ENCODE peak calls at places on chromosome X, in six cellular contexts. Q, M, S, Y, V and T are unnamed samples.
A peak's percentile ranks its signal among the peaks of the same experiment; 100 is the strongest.

GRCh38 chrX:112852850-112853249 is 12.2 kb upstream of the AMOT start:
- DNase-seq in Q (no peak), M (no peak), S (no peak), Y (no peak), V (no peak), T (no peak)

GRCh38 chrX:110514498-110514897 is 155.8 kb downstream of the RTL9 start:
- DNase-seq in Q (no peak), M (no peak), S (no peak), Y (no peak), V (no peak), T (no peak)

GRCh38 chrX:20913760-20914159 is 460.5 kb upstream of the CNKSR2 start:
- DNase-seq in Q (no peak), M (no peak), S (no peak), Y (no peak), V (peak; percentile 2), T (peak; percentile 1)

GRCh38 chrX:38627683-38628082 is 66.3 kb downstream of the TSPAN7 start:
- DNase-seq in Q (peak; percentile 3), M (no peak), S (no peak), Y (no peak), V (peak; percentile 2), T (peak; percentile 27)

GRCh38 chrX:30039768-30040167 is 175.6 kb upstream of the MAGEB2 start:
- DNase-seq in Q (peak; percentile 59), M (no peak), S (no peak), Y (no peak), V (no peak), T (no peak)

GRCh38 chrX:39874202-39874816 is 223.4 kb downstream of the BCOR start:
- DNase-seq in Q (no peak), M (no peak), S (no peak), Y (no peak), V (no peak), T (no peak)

GRCh38 chrX:21770631-21771321 is 12.9 kb upstream of the SMPX start:
- DNase-seq in Q (peak; percentile 14), M (no peak), S (no peak), Y (no peak), V (no peak), T (no peak)

GRCh38 chrX:13488706-13489105 is 80.7 kb upstream of the EGFL6 start:
- DNase-seq in Q (peak; percentile 31), M (no peak), S (no peak), Y (no peak), V (peak; percentile 3), T (no peak)

GRCh38 chrX:40170830-40171512 is 73.2 kb upstream of the BCOR start:
- DNase-seq in Q (no peak), M (no peak), S (no peak), Y (no peak), V (peak; percentile 29), T (no peak)

GRCh38 chrX:120697053-120697452 is 67.2 kb upstream of the C1GALT1C1 start:
- DNase-seq in Q (no peak), M (no peak), S (no peak), Y (no peak), V (no peak), T (no peak)

GRCh38 chrX:5388087-5388486 is 840.6 kb downstream of the NLGN4X start:
- DNase-seq in Q (no peak), M (no peak), S (no peak), Y (no peak), V (no peak), T (no peak)

GRCh38 chrX:131139072-131139471 is 80.9 kb downstream of the ARHGAP36 start:
- DNase-seq in Q (no peak), M (no peak), S (no peak), Y (no peak), V (no peak), T (no peak)

GRCh38 chrX:2614911-2615310 is 76.2 kb upstream of the CD99 start:
- DNase-seq in Q (peak; percentile 81), M (no peak), S (no peak), Y (no peak), V (peak; percentile 94), T (no peak)

GRCh38 chrX:19554786-19555185 is 39.5 kb upstream of the MAP3K15 start:
- DNase-seq in Q (peak; percentile 88), M (no peak), S (no peak), Y (no peak), V (peak; percentile 88), T (no peak)

GRCh38 chrX:85244411-85245210 is 820 bp downstream of the ZNF711 start:
- DNase-seq in Q (peak; percentile 41), M (no peak), S (no peak), Y (no peak), V (peak; percentile 13), T (no peak)

GRCh38 chrX:150683536-150684146 is 9.6 kb upstream of the MTMR1 start:
- DNase-seq in Q (no peak), M (no peak), S (no peak), Y (no peak), V (peak; percentile 56), T (no peak)

GRCh38 chrX:15241258-15241657 is 28.6 kb downstream of the ASB9 start:
- DNase-seq in Q (no peak), M (no peak), S (no peak), Y (no peak), V (no peak), T (no peak)

DNA sequence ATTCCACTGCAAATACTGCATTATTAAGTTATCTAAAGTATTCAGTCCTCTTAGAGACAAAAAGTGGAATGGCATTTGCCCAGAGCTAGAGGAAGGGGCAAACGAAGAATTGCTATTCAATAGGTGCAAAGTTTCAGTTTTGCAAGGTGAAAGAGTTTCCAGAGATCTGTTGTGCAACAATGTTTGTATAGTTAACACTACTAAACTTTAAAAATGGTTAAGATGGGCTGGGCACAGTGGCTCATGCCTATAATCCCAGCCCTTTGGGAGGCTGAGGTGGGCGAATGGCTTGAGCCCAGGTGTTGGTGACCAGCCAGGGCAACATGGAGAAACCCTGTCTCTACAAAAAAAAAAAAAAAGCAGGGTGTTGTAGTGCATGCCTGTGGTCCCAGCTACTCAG is 102.5 kb downstream of the LUZP4 start:
- DNase-seq in Q (no peak), M (no peak), S (no peak), Y (no peak), V (no peak), T (no peak)
- H3K27me3 ChIP-seq in Q (no peaks in the 10 kb centered on the region), M (no peaks in the 10 kb centered on the region), S (peaks cover 72% of the 10 kb centered on the region), Y (no peaks in the 10 kb centered on the region), V (no peaks in the 10 kb centered on the region), T (no peaks in the 10 kb centered on the region)

GRCh38 chrX:72006461-72006860 is 95.8 kb downstream of the NHSL2 start:
- DNase-seq in Q (no peak), M (no peak), S (no peak), Y (no peak), V (no peak), T (no peak)
- H3K27me3 ChIP-seq in Q (peaks cover 2% of the 10 kb centered on the region), M (no peaks in the 10 kb centered on the region), S (peaks cover 76% of the 10 kb centered on the region), Y (no peaks in the 10 kb centered on the region), V (no peaks in the 10 kb centered on the region), T (no peaks in the 10 kb centered on the region)

DNA sequence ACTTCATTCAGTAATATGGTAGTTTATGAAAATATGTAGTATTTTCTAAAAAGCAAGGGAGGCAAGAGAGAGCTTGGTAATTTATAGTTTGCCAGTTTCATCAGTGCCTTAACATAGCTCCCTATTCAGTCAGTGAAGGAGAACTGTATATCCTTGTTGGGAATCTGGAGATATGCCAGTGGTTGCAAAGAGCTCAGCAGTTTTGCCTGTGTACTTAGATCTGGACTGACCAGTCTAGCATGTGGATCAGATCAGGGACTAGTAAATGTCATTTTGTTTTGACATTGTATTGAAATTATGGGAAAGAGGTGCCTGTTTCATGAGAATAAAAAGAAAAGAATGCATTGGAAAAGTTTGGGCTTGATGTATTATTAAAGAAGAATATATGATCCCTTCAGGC is 88.6 kb downstream of the ZIC3 start:
- DNase-seq in Q (no peak), M (no peak), S (no peak), Y (no peak), V (no peak), T (no peak)
- H3K27me3 ChIP-seq in Q (no peaks in the 10 kb centered on the region), M (no peaks in the 10 kb centered on the region), S (peaks cover 38% of the 10 kb centered on the region), Y (no peaks in the 10 kb centered on the region), V (no peaks in the 10 kb centered on the region), T (no peaks in the 10 kb centered on the region)

DNA sequence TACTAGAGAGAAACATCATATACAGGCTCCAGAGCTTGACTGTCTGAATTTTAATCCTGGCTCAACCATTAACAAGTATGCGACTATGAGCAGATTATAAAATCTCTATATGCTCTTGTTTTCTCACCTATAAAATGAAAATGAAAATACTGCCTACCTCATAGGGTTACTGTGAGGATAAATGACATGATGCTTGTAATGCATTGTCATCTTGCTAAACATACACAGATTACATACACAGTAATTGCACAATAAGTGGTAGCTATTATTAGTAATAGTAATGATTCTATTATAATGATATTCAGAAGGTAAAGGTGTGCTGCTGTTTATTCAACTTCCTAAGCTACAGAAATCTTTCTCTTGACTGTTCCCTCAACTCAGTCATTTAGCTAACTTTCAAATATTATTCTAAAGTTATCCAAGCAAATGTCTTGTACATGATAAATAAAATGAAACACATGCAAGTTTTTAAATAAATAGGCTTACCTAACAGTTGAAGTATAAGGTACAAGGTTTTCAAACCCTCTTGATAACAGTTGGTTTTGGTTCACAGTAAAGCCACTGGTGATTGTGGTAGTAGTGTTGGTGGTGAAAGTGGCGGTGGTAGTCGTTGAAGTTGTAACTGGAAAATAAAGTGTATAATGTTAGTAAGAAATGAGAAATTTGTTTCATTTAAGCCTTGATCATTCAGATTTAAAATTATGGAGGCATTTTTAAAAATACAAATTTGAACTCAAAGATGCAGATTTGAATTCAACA is 38.9 kb downstream of the NUP62CL start:
- DNase-seq in Q (no peak), M (no peak), S (no peak), Y (no peak), V (no peak), T (no peak)
- H3K27me3 ChIP-seq in Q (no peaks in the 10 kb centered on the region), M (no peaks in the 10 kb centered on the region), S (peaks cover 39% of the 10 kb centered on the region), Y (no peaks in the 10 kb centered on the region), V (no peaks in the 10 kb centered on the region), T (no peaks in the 10 kb centered on the region)